ENCODE peak calls at places on chromosomes 1 and 21, in four cellular contexts. L is WTC11, J is K562, K is HepG2. X is an unnamed sample.

GRCh38 chr1:178093958-178094751 is at the start of gene RASAL2:
- DNase-seq in L (peak), J (peak), K (peak), X (peak)

GRCh38 chr1:11485191-11485590 is 6.2 kb downstream of the DISP3 start:
- DNase-seq in L (no peak), J (no peak), K (no peak), X (no peak)

GRCh38 chr1:204418174-204419063 is 6.8 kb upstream of the PPP1R15B start:
- DNase-seq in L (no peak), J (peak), K (no peak), X (no peak)

GRCh38 chr1:43123031-43123430 is 49.1 kb downstream of the EBNA1BP2 start:
- DNase-seq in L (no peak), J (no peak), K (no peak), X (no peak)

GRCh38 chr1:31007462-31007991 is 58.0 kb downstream of the PUM1 start:
- DNase-seq in L (no peak), J (no peak), K (no peak), X (no peak)

GRCh38 chr1:20496241-20496661 is 10.2 kb upstream of the CAMK2N1 start:
- DNase-seq in L (no peak), J (no peak), K (peak), X (no peak)

GRCh38 chr1:225954753-225955152 is 13.7 kb upstream of the LEFTY2 start:
- DNase-seq in L (no peak), J (no peak), K (no peak), X (no peak)

GRCh38 chr21:14567557-14568279 is 21.6 kb upstream of the SAMSN1 start:
- DNase-seq in L (no peak), J (no peak), K (no peak), X (no peak)

GRCh38 chr1:6124746-6125365 is 55.3 kb downstream of the CHD5 start:
- DNase-seq in L (peak), J (no peak), K (no peak), X (no peak)

GRCh38 chr1:194535369-194535768 is 1349.0 kb upstream of the B3GALT2 start:
- DNase-seq in L (peak), J (peak), K (no peak), X (no peak)

GRCh38 chr21:44423312-44423821 is 31.9 kb upstream of the LRRC3 start:
- DNase-seq in L (no peak), J (no peak), K (no peak), X (no peak)

GRCh38 chr1:33250217-33250616 is 6.1 kb upstream of the ZNF362 start:
- DNase-seq in L (no peak), J (no peak), K (no peak), X (no peak)

GRCh38 chr1:33248244-33248643 is 8.0 kb upstream of the ZNF362 start:
- DNase-seq in L (no peak), J (no peak), K (no peak), X (no peak)

GRCh38 chr1:33246171-33246570 is 10.1 kb upstream of the ZNF362 start:
- DNase-seq in L (no peak), J (no peak), K (no peak), X (no peak)

GRCh38 chr1:33244809-33245186 is 11.5 kb upstream of the ZNF362 start:
- DNase-seq in L (no peak), J (no peak), K (no peak), X (no peak)

DNA sequence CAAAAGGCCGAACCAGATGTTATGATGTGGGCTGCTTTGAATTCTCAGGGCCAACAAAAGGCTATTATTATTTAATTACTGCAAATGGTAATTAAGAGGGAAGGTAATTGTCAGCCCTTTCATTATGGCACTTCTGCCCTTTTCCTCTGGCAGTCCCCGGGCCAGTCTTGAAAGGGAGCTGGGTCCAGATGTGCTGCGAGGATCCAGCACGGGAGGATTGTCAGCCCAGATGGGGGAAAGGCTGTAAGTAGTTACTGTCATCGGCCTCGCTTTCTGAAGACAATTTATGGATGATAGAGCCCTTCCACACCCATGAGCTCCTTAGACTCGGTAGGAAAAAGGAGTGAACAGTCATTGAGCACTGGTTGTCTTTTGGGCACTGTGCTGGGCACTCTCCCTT is 8.8 kb upstream of the ZNF362 start:
- DNase-seq in L (no peak), J (no peak), K (no peak), X (no peak)
- TF ChIP-seq ELF4 in L (no peak), J (no peak), K (no peak), X (no peak)

GRCh38 chr1:168636642-168637111 is 60.3 kb downstream of the XCL1 start:
- DNase-seq in L (no peak), J (peak), K (no peak), X (no peak)
- TF ChIP-seq ELF4 in L (no peak), J (no peak), K (no peak), X (no peak)

GRCh38 chr1:160981584-160982411 is 27.2 kb upstream of the ITLN2 start:
- DNase-seq in L (peak), J (no peak), K (no peak), X (no peak)
- TF ChIP-seq ELF4 in L (no peak), J (no peak), K (no peak), X (no peak)

DNA sequence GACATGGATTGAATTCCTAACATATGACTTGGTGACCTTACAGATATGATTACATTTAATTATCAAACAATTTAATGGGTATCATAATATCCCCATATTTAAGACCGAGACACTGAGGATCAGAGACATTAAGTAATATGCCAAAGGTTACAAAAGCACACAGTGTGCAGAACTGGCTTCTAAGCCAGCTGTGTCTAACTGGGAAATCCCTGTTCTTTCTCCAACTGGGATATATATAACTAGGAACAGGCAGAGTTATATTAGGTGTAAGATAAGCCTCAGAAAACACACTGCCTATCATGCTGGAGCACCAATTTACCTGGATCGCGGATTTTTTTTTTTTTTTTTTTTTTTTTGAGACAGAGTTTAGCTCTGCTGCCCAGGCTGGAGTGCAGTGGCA is 88.3 kb upstream of the ADGRL2 start:
- DNase-seq in L (no peak), J (no peak), K (no peak), X (no peak)
- TF ChIP-seq ELF4 in L (no peak), J (no peak), K (no peak), X (no peak)

GRCh38 chr1:167374014-167374413 is 144.3 kb downstream of the CD247 start:
- DNase-seq in L (peak), J (no peak), K (no peak), X (no peak)

GRCh38 chr1:167373398-167373797 is 144.9 kb downstream of the CD247 start:
- DNase-seq in L (no peak), J (peak), K (no peak), X (no peak)

GRCh38 chr1:167375949-167376348 is 142.4 kb downstream of the CD247 start:
- DNase-seq in L (no peak), J (no peak), K (no peak), X (no peak)
- TF ChIP-seq ELF4 in L (no peak), J (no peak), K (no peak), X (no peak)

GRCh38 chr21:38875694-38876492 is 70.2 kb downstream of the ETS2 start:
- DNase-seq in L (no peak), J (no peak), K (no peak), X (no peak)
- TF ChIP-seq ELF4 in L (no peak), J (no peak), K (no peak), X (no peak)

GRCh38 chr1:35509558-35509957 is 47.6 kb downstream of the KIAA0319L start:
- DNase-seq in L (no peak), J (no peak), K (no peak), X (no peak)

GRCh38 chr1:35511305-35511704 is 45.9 kb downstream of the KIAA0319L start:
- DNase-seq in L (no peak), J (no peak), K (no peak), X (no peak)

GRCh38 chr1:35505911-35506798 is 51.0 kb downstream of the KIAA0319L start:
- DNase-seq in L (no peak), J (peak), K (no peak), X (no peak)

GRCh38 chr1:35507947-35508346 is 49.3 kb downstream of the KIAA0319L start:
- DNase-seq in L (no peak), J (no peak), K (no peak), X (no peak)

GRCh38 chr1:35506960-35507901 is 50.0 kb downstream of the KIAA0319L start:
- DNase-seq in L (no peak), J (peak), K (no peak), X (no peak)
- TF ChIP-seq ELF4 in L (no peak), J (no peak), K (no peak), X (no peak)

GRCh38 chr1:238589843-238590435 is 699.2 kb upstream of the ZP4 start:
- DNase-seq in L (no peak), J (no peak), K (no peak), X (no peak)

GRCh38 chr1:238596703-238597102 is 706.0 kb upstream of the ZP4 start:
- DNase-seq in L (no peak), J (no peak), K (no peak), X (no peak)

DNA sequence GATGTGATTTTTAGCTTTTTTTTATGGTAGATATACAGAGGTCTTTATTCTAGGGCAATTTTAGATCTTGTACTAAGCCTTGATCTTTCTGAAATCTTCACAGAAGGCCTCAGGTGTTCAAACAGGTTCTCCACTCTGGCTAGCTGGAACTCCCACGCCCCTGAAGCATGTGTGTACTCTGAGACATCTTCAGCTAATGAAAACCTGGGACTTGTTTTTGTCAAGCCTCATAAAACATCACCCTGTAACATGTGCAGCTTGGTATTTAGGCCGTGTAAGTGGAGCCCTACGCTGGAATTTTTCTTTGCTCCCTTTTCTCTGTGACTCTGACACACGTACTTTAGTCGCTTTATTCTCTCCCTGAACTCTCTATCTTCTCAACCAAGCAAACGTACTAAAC is 701.9 kb upstream of the ZP4 start:
- DNase-seq in L (no peak), J (no peak), K (no peak), X (no peak)
- TF ChIP-seq ELF4 in L (no peak), J (no peak), K (no peak), X (no peak)

GRCh38 chr21:38343691-38344090 is 86.9 kb downstream of the KCNJ15 start:
- DNase-seq in L (no peak), J (no peak), K (no peak), X (no peak)
- TF ChIP-seq ELF4 in L (no peak), J (no peak), K (no peak), X (no peak)

GRCh38 chr1:193104496-193104905 is 713 bp downstream of the GLRX2 start:
- DNase-seq in L (peak), J (peak), K (peak), X (peak)
- TF ChIP-seq ELF4 in L (no peak), J (no peak), K (no peak), X (no peak)

X was measured in HEK293T.